ENCODE peak calls at places on chromosome 12, in five cellular contexts. One of them, this sample, is unnamed.

GRCh38 chr12:95102916-95103671 is 29.7 kb upstream of the NR2C1 start:
- DNase-seq in HepG2: peak
- DNase-seq in K562: no peak
- DNase-seq in GM12878: peak
- DNase-seq in H1: no peak
- DNase-seq in this sample: no peak

GRCh38 chr12:113231275-113232231 is 10.3 kb downstream of the TPCN1 start:
- DNase-seq in HepG2: peak
- DNase-seq in K562: peak
- DNase-seq in GM12878: no peak
- DNase-seq in H1: no peak
- DNase-seq in this sample: peak

GRCh38 chr12:80624986-80625530 is 82.4 kb upstream of the MYF6 start:
- DNase-seq in HepG2: no peak
- DNase-seq in K562: no peak
- DNase-seq in GM12878: no peak
- DNase-seq in H1: no peak
- DNase-seq in this sample: no peak

GRCh38 chr12:33588082-33588712 is 148.6 kb upstream of the SYT10 start:
- DNase-seq in HepG2: no peak
- DNase-seq in K562: peak
- DNase-seq in GM12878: no peak
- DNase-seq in H1: peak
- DNase-seq in this sample: peak

GRCh38 chr12:68480526-68480925 is 130.2 kb upstream of the RAP1B start:
- DNase-seq in HepG2: no peak
- DNase-seq in K562: no peak
- DNase-seq in GM12878: no peak
- DNase-seq in H1: no peak
- DNase-seq in this sample: no peak

GRCh38 chr12:124745891-124746570 is 117.6 kb downstream of the SCARB1 start:
- DNase-seq in HepG2: peak
- DNase-seq in K562: peak
- DNase-seq in GM12878: no peak
- DNase-seq in H1: peak
- DNase-seq in this sample: peak

GRCh38 chr12:19894049-19894448 is 454.8 kb downstream of the AEBP2 start:
- DNase-seq in HepG2: no peak
- DNase-seq in K562: no peak
- DNase-seq in GM12878: no peak
- DNase-seq in H1: no peak
- DNase-seq in this sample: no peak

GRCh38 chr12:47742253-47742825 is 16.3 kb downstream of the RAPGEF3 start:
- DNase-seq in HepG2: peak
- DNase-seq in K562: peak
- DNase-seq in GM12878: no peak
- DNase-seq in H1: peak
- DNase-seq in this sample: peak

GRCh38 chr12:45231515-45232145 is 15.7 kb downstream of the ANO6 start:
- DNase-seq in HepG2: peak
- DNase-seq in K562: no peak
- DNase-seq in GM12878: no peak
- DNase-seq in H1: no peak
- DNase-seq in this sample: no peak

GRCh38 chr12:5301539-5301938 is 130.4 kb upstream of the NTF3 start:
- DNase-seq in HepG2: no peak
- DNase-seq in K562: no peak
- DNase-seq in GM12878: no peak
- DNase-seq in H1: no peak
- DNase-seq in this sample: no peak

GRCh38 chr12:113749433-113749815 is 216.7 kb downstream of the RBM19 start:
- DNase-seq in HepG2: no peak
- DNase-seq in K562: no peak
- DNase-seq in GM12878: no peak
- DNase-seq in H1: no peak
- DNase-seq in this sample: no peak

GRCh38 chr12:67456281-67456918 is 187.2 kb downstream of the CAND1 start:
- DNase-seq in HepG2: no peak
- DNase-seq in K562: no peak
- DNase-seq in GM12878: no peak
- DNase-seq in H1: no peak
- DNase-seq in this sample: no peak

GRCh38 chr12:122064034-122064777 is 14.3 kb upstream of the MLXIP start:
- DNase-seq in HepG2: peak
- DNase-seq in K562: peak
- DNase-seq in GM12878: peak
- DNase-seq in H1: peak
- DNase-seq in this sample: peak

GRCh38 chr12:61853945-61854344 is 406.3 kb upstream of the USP15 start:
- DNase-seq in HepG2: no peak
- DNase-seq in K562: no peak
- DNase-seq in GM12878: no peak
- DNase-seq in H1: no peak
- DNase-seq in this sample: no peak

GRCh38 chr12:31021181-31021580 is 52.5 kb upstream of the DDX11 start:
- DNase-seq in HepG2: no peak
- DNase-seq in K562: no peak
- DNase-seq in GM12878: no peak
- DNase-seq in H1: no peak
- DNase-seq in this sample: no peak

GRCh38 chr12:43789941-43790340 is 16.2 kb downstream of the TWF1 start:
- DNase-seq in HepG2: no peak
- DNase-seq in K562: peak
- DNase-seq in GM12878: no peak
- DNase-seq in H1: no peak
- DNase-seq in this sample: no peak

GRCh38 chr12:96187675-96188355 is 6.4 kb upstream of the ELK3 start:
- DNase-seq in HepG2: no peak
- DNase-seq in K562: no peak
- DNase-seq in GM12878: no peak
- DNase-seq in H1: no peak
- DNase-seq in this sample: no peak

GRCh38 chr12:62789856-62790255 is 145.1 kb downstream of the PPM1H start:
- DNase-seq in HepG2: no peak
- DNase-seq in K562: no peak
- DNase-seq in GM12878: no peak
- DNase-seq in H1: no peak
- DNase-seq in this sample: no peak

GRCh38 chr12:48119834-48120195 is 651 bp downstream of the PFKM start:
- DNase-seq in HepG2: no peak
- DNase-seq in K562: no peak
- DNase-seq in GM12878: no peak
- DNase-seq in H1: no peak
- DNase-seq in this sample: peak

GRCh38 chr12:64663019-64663418 is 52.7 kb downstream of the RASSF3 start:
- DNase-seq in HepG2: no peak
- DNase-seq in K562: no peak
- DNase-seq in GM12878: no peak
- DNase-seq in H1: no peak
- DNase-seq in this sample: no peak

GRCh38 chr12:19410211-19410610 is 29.1 kb upstream of the AEBP2 start:
- DNase-seq in HepG2: no peak
- DNase-seq in K562: no peak
- DNase-seq in GM12878: no peak
- DNase-seq in H1: no peak
- DNase-seq in this sample: peak

GRCh38 chr12:96400631-96401060 is 407 bp upstream of the CDK17 start:
- DNase-seq in HepG2: peak
- DNase-seq in K562: no peak
- DNase-seq in GM12878: peak
- DNase-seq in H1: peak
- DNase-seq in this sample: no peak

GRCh38 chr12:111216387-111217159 is 152.3 kb downstream of the PHETA1 start:
- DNase-seq in HepG2: no peak
- DNase-seq in K562: no peak
- DNase-seq in GM12878: no peak
- DNase-seq in H1: no peak
- DNase-seq in this sample: no peak

GRCh38 chr12:62860501-62861156 is 74.3 kb downstream of the PPM1H start:
- DNase-seq in HepG2: no peak
- DNase-seq in K562: no peak
- DNase-seq in GM12878: no peak
- DNase-seq in H1: no peak
- DNase-seq in this sample: no peak

GRCh38 chr12:88579572-88579940 is 715 bp downstream of the KITLG start:
- DNase-seq in HepG2: no peak
- DNase-seq in K562: no peak
- DNase-seq in GM12878: no peak
- DNase-seq in H1: peak
- DNase-seq in this sample: no peak

GRCh38 chr12:88325828-88326214 is 183.7 kb downstream of the TMTC3 start:
- DNase-seq in HepG2: no peak
- DNase-seq in K562: no peak
- DNase-seq in GM12878: no peak
- DNase-seq in H1: no peak
- DNase-seq in this sample: no peak

DNA sequence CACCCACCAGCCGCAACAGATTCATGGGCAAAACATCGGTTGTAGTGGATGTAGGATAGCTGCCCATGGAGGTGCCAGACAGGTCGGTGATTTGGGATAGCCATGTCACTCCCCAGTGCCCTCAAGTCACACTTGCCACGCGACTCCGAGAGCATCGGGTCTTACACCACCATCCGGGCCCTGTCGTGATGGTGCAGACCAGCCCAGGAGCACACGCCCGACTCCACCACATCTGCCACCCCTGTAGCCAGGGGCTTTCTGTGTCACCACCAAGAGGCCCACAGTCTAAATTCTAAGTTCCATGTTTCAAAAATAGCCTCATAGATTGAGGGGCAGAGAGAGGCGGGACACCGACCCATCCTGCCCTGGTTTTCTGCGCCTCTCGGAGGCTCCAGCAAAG is 18.0 kb downstream of the FOXN4 start:
- DNase-seq in HepG2: no peak
- DNase-seq in K562: no peak
- DNase-seq in GM12878: no peak
- DNase-seq in H1: no peak
- DNase-seq in this sample: no peak
- H2AFZ ChIP-seq in HepG2: no peak
- H2AFZ ChIP-seq in K562: no peak
- H2AFZ ChIP-seq in GM12878: no peak
- H2AFZ ChIP-seq in H1: peak
- H2AFZ ChIP-seq in this sample: peak

GRCh38 chr12:84974177-84974815 is 61.7 kb upstream of the SLC6A15 start:
- DNase-seq in HepG2: no peak
- DNase-seq in K562: no peak
- DNase-seq in GM12878: no peak
- DNase-seq in H1: no peak
- DNase-seq in this sample: no peak

GRCh38 chr12:84983289-84983688 is 52.8 kb downstream of the TSPAN19 start:
- DNase-seq in HepG2: no peak
- DNase-seq in K562: no peak
- DNase-seq in GM12878: no peak
- DNase-seq in H1: no peak
- DNase-seq in this sample: peak

GRCh38 chr12:84982888-84983287 is 53.2 kb downstream of the TSPAN19 start:
- DNase-seq in HepG2: no peak
- DNase-seq in K562: no peak
- DNase-seq in GM12878: no peak
- DNase-seq in H1: no peak
- DNase-seq in this sample: peak

GRCh38 chr12:84976133-84976532 is 59.9 kb downstream of the TSPAN19 start:
- DNase-seq in HepG2: no peak
- DNase-seq in K562: no peak
- DNase-seq in GM12878: no peak
- DNase-seq in H1: no peak
- DNase-seq in this sample: no peak

GRCh38 chr12:84978921-84979320 is 57.2 kb downstream of the TSPAN19 start:
- DNase-seq in HepG2: no peak
- DNase-seq in K562: no peak
- DNase-seq in GM12878: no peak
- DNase-seq in H1: no peak
- DNase-seq in this sample: no peak
- TF ChIP-seq CREB1 in HepG2: no peak
- TF ChIP-seq CREB1 in K562: no peak
- TF ChIP-seq CREB1 in GM12878: no peak
- TF ChIP-seq CREB1 in H1: no peak
- TF ChIP-seq CREB1 in this sample: no peak

GRCh38 chr12:24820872-24821271 is 128.0 kb downstream of the BCAT1 start:
- DNase-seq in HepG2: no peak
- DNase-seq in K562: no peak
- DNase-seq in GM12878: no peak
- DNase-seq in H1: no peak
- DNase-seq in this sample: no peak

GRCh38 chr12:24823808-24824515 is 124.9 kb downstream of the BCAT1 start:
- DNase-seq in HepG2: no peak
- DNase-seq in K562: no peak
- DNase-seq in GM12878: peak
- DNase-seq in H1: no peak
- DNase-seq in this sample: no peak

GRCh38 chr12:24821691-24822090 is 127.2 kb downstream of the BCAT1 start:
- DNase-seq in HepG2: no peak
- DNase-seq in K562: no peak
- DNase-seq in GM12878: peak
- DNase-seq in H1: no peak
- DNase-seq in this sample: no peak

GRCh38 chr12:24822121-24822899 is 126.6 kb downstream of the BCAT1 start:
- DNase-seq in HepG2: no peak
- DNase-seq in K562: no peak
- DNase-seq in GM12878: peak
- DNase-seq in H1: no peak
- DNase-seq in this sample: no peak
- H2AFZ ChIP-seq in HepG2: no peak
- H2AFZ ChIP-seq in K562: no peak
- H2AFZ ChIP-seq in GM12878: no peak
- H2AFZ ChIP-seq in H1: no peak
- H2AFZ ChIP-seq in this sample: no peak

GRCh38 chr12:107091381-107091780 is 2.0 kb downstream of the CRY1 start:
- DNase-seq in HepG2: no peak
- DNase-seq in K562: no peak
- DNase-seq in GM12878: no peak
- DNase-seq in H1: no peak
- DNase-seq in this sample: no peak
- TF ChIP-seq CREB1 in HepG2: no peak
- TF ChIP-seq CREB1 in K562: no peak
- TF ChIP-seq CREB1 in GM12878: no peak
- TF ChIP-seq CREB1 in H1: no peak
- TF ChIP-seq CREB1 in this sample: no peak